ENCODE peak calls at places on chromosomes 13 and 19, in six cellular contexts. H is cardiac muscle cell, W is lower lobe of right lung, N is body of pancreas, X is psoas muscle, P is thoracic aorta. U is an unnamed sample.

GRCh38 chr13:30145709-30146367 is 161.5 kb downstream of the KATNAL1 start:
- DNase-seq in H (no peak), W (no peak), N (no peak), X (no peak), P (no peak), U (no peak)

GRCh38 chr19:47637550-47637949 is 28.6 kb downstream of the BICRA start:
- DNase-seq in H (no peak), W (no peak), N (no peak), X (peak; percentile 12), P (no peak), U (no peak)

GRCh38 chr13:113862766-113863510 is 938 bp downstream of the GAS6 start:
- DNase-seq in H (peak; percentile 49), W (peak; percentile 68), N (peak; percentile 65), X (peak; percentile 70), P (no peak), U (no peak)

GRCh38 chr13:19606152-19606551 is 27.3 kb upstream of the MPHOSPH8 start:
- DNase-seq in H (no peak), W (no peak), N (no peak), X (no peak), P (no peak), U (no peak)

GRCh38 chr13:67230774-67231480 is 791 bp upstream of the PCDH9 start:
- DNase-seq in H (peak; percentile 88), W (peak; percentile 67), N (peak; percentile 70), X (peak; percentile 77), P (no peak), U (peak; percentile 23)

GRCh38 chr19:47414469-47414868 is 4.9 kb downstream of the MEIS3 start:
- DNase-seq in H (peak; percentile 23), W (no peak), N (peak; percentile 25), X (no peak), P (no peak), U (no peak)

GRCh38 chr19:33246729-33247440 is 21.2 kb upstream of the SLC7A10 start:
- DNase-seq in H (no peak), W (peak; percentile 35), N (no peak), X (peak; percentile 35), P (no peak), U (no peak)

GRCh38 chr13:41546372-41547252 is 89.3 kb downstream of the RGCC start:
- DNase-seq in H (no peak), W (no peak), N (no peak), X (no peak), P (no peak), U (peak; percentile 32)

GRCh38 chr19:41994521-41994971 is 516 bp upstream of the ATP1A3 start:
- DNase-seq in H (no peak), W (no peak), N (no peak), X (no peak), P (no peak), U (no peak)

GRCh38 chr13:80399340-80400163 is 58.6 kb upstream of the SPRY2 start:
- DNase-seq in H (no peak), W (peak; percentile 72), N (peak; percentile 53), X (no peak), P (no peak), U (no peak)

GRCh38 chr13:100532090-100532766 is 56.4 kb downstream of the GGACT start:
- DNase-seq in H (no peak), W (no peak), N (peak; percentile 87), X (no peak), P (no peak), U (no peak)

GRCh38 chr13:44188257-44188656 is 185.4 kb upstream of the SERP2 start:
- DNase-seq in H (no peak), W (no peak), N (no peak), X (no peak), P (no peak), U (no peak)

GRCh38 chr13:46479286-46479685 is 73.7 kb upstream of the LRCH1 start:
- DNase-seq in H (no peak), W (no peak), N (no peak), X (no peak), P (no peak), U (no peak)

GRCh38 chr13:29472317-29472961 is 123.0 kb downstream of the SLC7A1 start:
- DNase-seq in H (peak; percentile 79), W (no peak), N (peak; percentile 71), X (no peak), P (no peak), U (no peak)

GRCh38 chr19:47049307-47049700 is 880 bp upstream of the TMEM160 start:
- DNase-seq in H (no peak), W (no peak), N (no peak), X (no peak), P (no peak), U (no peak)

GRCh38 chr19:12769689-12770088 is 5.7 kb downstream of the HOOK2 start:
- DNase-seq in H (peak; percentile 78), W (peak; percentile 77), N (no peak), X (no peak), P (no peak), U (no peak)

GRCh38 chr19:38395381-38396127 is 7.1 kb downstream of the SPRED3 start:
- DNase-seq in H (no peak), W (no peak), N (no peak), X (no peak), P (no peak), U (no peak)

GRCh38 chr13:26460652-26461051 is 96.8 kb upstream of the WASF3 start:
- DNase-seq in H (no peak), W (no peak), N (peak; percentile 56), X (peak; percentile 92), P (no peak), U (no peak)

GRCh38 chr13:45352031-45352430 is 11.0 kb upstream of the TPT1 start:
- DNase-seq in H (no peak), W (no peak), N (no peak), X (no peak), P (no peak), U (no peak)

GRCh38 chr19:58374200-58374599 is 6.6 kb downstream of the ZNF837 start:
- DNase-seq in H (no peak), W (no peak), N (no peak), X (no peak), P (no peak), U (no peak)

GRCh38 chr13:99353836-99354235 is 46.6 kb upstream of the GPR183 start:
- DNase-seq in H (no peak), W (no peak), N (no peak), X (no peak), P (no peak), U (no peak)

GRCh38 chr13:52837850-52838249 is 10.6 kb downstream of the PCDH8 start:
- DNase-seq in H (no peak), W (no peak), N (no peak), X (no peak), P (no peak), U (no peak)

GRCh38 chr19:41206926-41207750 is 11.9 kb upstream of the AXL start:
- DNase-seq in H (no peak), W (no peak), N (no peak), X (peak; percentile 94), P (peak; percentile 62), U (no peak)

GRCh38 chr19:2950286-2951124 is 5.7 kb upstream of the ZNF77 start:
- DNase-seq in H (peak; percentile 100), W (peak; percentile 100), N (peak; percentile 100), X (peak; percentile 100), P (peak; percentile 100), U (peak; percentile 99)
- TF ChIP-seq CTCF in H (no peak), W (no peak), N (no peak), X (no peak), P (no peak), U (no peak)

DNA sequence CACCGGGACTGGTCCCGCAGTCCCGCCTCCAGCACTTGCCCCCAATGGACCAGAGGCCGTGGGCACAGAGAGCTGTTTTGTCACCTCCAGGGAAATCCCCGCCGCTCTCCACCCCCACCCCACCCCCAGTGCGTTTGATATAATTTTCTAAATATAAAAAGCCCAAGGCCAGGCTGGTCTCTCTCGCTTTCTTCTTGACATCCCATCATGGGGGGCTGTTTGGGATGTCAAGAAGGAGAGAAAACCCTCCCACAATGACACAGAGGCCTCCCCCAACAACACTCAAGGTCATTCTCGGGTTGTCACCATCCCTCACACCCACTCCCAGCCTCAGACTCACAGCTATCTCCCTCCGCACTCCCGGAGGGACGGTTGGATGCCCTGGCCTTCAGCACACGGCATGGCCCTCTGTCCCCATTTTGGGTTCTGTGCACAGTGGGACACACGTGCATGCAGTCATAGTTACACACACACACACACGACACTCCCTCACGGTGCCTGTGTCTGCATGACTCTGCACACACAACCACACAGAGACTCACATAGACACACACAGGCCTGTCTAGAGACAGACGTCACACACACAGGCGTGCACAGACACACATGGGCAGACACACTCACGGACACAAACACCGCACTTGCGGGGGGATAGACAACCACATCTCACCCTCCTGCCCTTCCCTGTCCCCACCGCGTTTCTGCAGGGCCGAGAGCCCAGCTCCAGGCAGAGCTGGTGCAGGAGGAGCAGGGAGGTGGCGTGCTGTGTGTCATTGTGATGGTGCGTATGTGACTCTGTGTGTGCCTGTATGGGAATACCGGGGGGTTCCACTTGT is 4.8 kb upstream of the NFIC start:
- DNase-seq in H (no peak), W (no peak), N (peak; percentile 33), X (peak; percentile 51), P (no peak), U (no peak)
- H3K4me3 ChIP-seq in H (peak overlapping the region; percentile 70), W (peak overlapping the region; percentile 78), N (no peak overlapping the region), X (peak overlapping the region; percentile 87), P (peak overlapping the region; percentile 81), U (peak overlapping the region; percentile 71)

GRCh38 chr19:53147645-53148044 is 11.2 kb downstream of the ZNF347 start:
- DNase-seq in H (no peak), W (no peak), N (no peak), X (no peak), P (no peak), U (no peak)
- H3K9me3 ChIP-seq in H (no peaks in the 10 kb centered on the region), W (peaks cover 74% of the 10 kb centered on the region), N (no peaks in the 10 kb centered on the region), X (peaks cover 68% of the 10 kb centered on the region), P (peaks cover 79% of the 10 kb centered on the region), U (peaks cover 49% of the 10 kb centered on the region)

DNA sequence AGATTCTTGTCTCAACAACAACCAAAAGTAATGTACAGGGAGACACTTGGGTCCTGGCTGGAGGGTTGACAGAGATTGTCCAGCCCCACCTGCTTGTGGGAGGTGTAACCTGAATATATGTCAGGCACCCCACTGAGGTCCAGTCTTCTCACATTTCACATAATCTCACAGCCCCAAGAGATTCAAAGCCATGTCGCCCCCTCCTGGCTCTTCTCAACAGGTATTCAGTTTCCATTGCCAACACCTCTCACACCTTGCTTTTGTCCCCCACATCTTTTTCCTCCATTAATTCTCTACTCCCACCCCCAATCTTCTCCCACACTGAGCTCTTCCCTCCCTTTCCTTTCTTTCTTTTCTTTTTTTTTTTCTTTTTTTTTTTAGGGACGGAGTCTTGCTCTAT is 11.2 kb downstream of the UNC13A start:
- DNase-seq in H (peak; percentile 20), W (no peak), N (no peak), X (no peak), P (no peak), U (no peak)
- TF ChIP-seq CTCF in H (peak; percentile 9), W (no peak), N (no peak), X (no peak), P (no peak), U (peak; percentile 3)

U was measured in AG04450.